ENCODE peak calls at places on chromosomes 4 and X, in seven cellular contexts. A, I, X, D, F, C and K are unnamed samples.
A peak's percentile ranks its signal among the peaks of the same experiment; 100 is the strongest.

GRCh38 chr4:162056947-162057346 is 106.9 kb downstream of the FSTL5 start:
- DNase-seq in F (no peak), X (no peak), A (no peak), D (no peak), I (no peak), C (no peak), K (no peak)

GRCh38 chr4:81565137-81565870 is 93.6 kb upstream of the RASGEF1B start:
- DNase-seq in C (peak; percentile 88), D (peak; percentile 35), F (no peak), X (peak; percentile 81), A (peak; percentile 72), I (peak; percentile 62), K (peak; percentile 73)

GRCh38 chrX:15525664-15526416 is 25.2 kb downstream of the BMX start:
- DNase-seq in X (no peak), A (no peak), D (no peak), I (no peak), F (no peak), C (no peak), K (no peak)

GRCh38 chr4:7189475-7190277 is 2.7 kb upstream of the SORCS2 start:
- DNase-seq in D (no peak), I (no peak), C (no peak), X (no peak), A (no peak), F (no peak), K (no peak)

GRCh38 chr4:86449746-86450145 is 89.9 kb upstream of the MAPK10 start:
- DNase-seq in A (no peak), I (no peak), F (peak; percentile 4), C (no peak), D (no peak), X (no peak), K (no peak)

GRCh38 chr4:39637572-39638357 is 900 bp downstream of the SMIM14 start:
- DNase-seq in X (peak; percentile 66), I (peak; percentile 53), D (peak; percentile 55), F (peak; percentile 64), A (peak; percentile 75), C (peak; percentile 53), K (peak; percentile 75)

GRCh38 chrX:132714913-132715312 is 226.1 kb upstream of the MBNL3 start:
- DNase-seq in F (no peak), C (no peak), X (no peak), A (no peak), D (no peak), I (no peak), K (no peak)

GRCh38 chr4:26753642-26754041 is 107.0 kb upstream of the STIM2 start:
- DNase-seq in X (no peak), F (no peak), I (peak; percentile 78), D (peak; percentile 36), C (peak; percentile 69), A (peak; percentile 46), K (no peak)

GRCh38 chr4:40931238-40931637 is 181.5 kb downstream of the NSUN7 start:
- DNase-seq in D (no peak), A (no peak), X (no peak), I (no peak), F (no peak), C (no peak), K (no peak)

GRCh38 chr4:48016141-48017107 is at the start of the genes CNGA1 and NIPAL1:
- DNase-seq in D (peak; percentile 66), F (peak; percentile 85), I (peak; percentile 68), C (peak; percentile 50), X (peak; percentile 90), A (peak; percentile 68), K (peak; percentile 96)
- H3K27ac ChIP-seq in D (peak within 1 kb of the TSS; percentile 86), F (no peak within 1 kb of the TSS), I (peak within 1 kb of the TSS; percentile 62), C (peak within 1 kb of the TSS; percentile 51), X (peak within 1 kb of the TSS; percentile 80), A (peak within 1 kb of the TSS; percentile 79), K (no peak within 1 kb of the TSS)

DNA sequence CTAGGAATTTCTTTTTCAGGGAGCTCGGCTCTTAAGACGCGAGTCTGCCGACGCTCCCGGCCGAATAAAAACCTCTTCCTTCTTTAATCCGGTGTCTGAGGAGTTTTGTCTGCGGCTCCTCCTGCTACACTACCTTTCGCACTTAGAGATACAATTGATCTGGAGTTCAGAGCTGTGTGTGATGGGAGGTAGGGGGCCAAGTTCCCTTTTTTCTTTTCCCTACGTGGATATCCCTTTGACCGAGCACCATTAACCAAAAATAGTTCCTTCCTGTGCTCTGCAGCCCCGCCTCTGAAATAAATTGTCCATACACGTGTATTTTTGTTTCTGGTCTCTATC is 574 bp upstream of the PGM2 start:
- DNase-seq in I (no peak), X (no peak), C (peak; percentile 13), A (no peak), D (peak; percentile 12), F (no peak), K (no peak)
- H3K27ac ChIP-seq in I (peak overlapping the region; percentile 76), X (peak overlapping the region; percentile 87), C (peak overlapping the region; percentile 86), A (peak overlapping the region; percentile 16), D (peak overlapping the region; percentile 77), F (peak overlapping the region; percentile 52), K (peak overlapping the region; percentile 86)

GRCh38 chr4:118834960-118835895 is 698 bp downstream of the SEC24D start:
- DNase-seq in A (peak; percentile 88), C (peak; percentile 76), I (peak; percentile 59), D (peak; percentile 90), X (peak; percentile 68), F (peak; percentile 54), K (peak; percentile 94)

GRCh38 chr4:118835896-118836762 is at the start of gene SEC24D:
- DNase-seq in F (peak; percentile 92), C (peak; percentile 89), A (peak; percentile 92), X (peak; percentile 91), I (peak; percentile 77), D (peak; percentile 83), K (peak; percentile 91)

GRCh38 chr4:118836763-118837507 is 1.0 kb upstream of the SEC24D start:
- DNase-seq in F (no peak), C (no peak), A (no peak), I (no peak), D (no peak), X (no peak), K (no peak)

GRCh38 chr4:118834070-118834469 is 1.9 kb downstream of the SEC24D start:
- DNase-seq in A (peak; percentile 29), X (no peak), F (no peak), I (no peak), D (no peak), C (no peak), K (no peak)

DNA sequence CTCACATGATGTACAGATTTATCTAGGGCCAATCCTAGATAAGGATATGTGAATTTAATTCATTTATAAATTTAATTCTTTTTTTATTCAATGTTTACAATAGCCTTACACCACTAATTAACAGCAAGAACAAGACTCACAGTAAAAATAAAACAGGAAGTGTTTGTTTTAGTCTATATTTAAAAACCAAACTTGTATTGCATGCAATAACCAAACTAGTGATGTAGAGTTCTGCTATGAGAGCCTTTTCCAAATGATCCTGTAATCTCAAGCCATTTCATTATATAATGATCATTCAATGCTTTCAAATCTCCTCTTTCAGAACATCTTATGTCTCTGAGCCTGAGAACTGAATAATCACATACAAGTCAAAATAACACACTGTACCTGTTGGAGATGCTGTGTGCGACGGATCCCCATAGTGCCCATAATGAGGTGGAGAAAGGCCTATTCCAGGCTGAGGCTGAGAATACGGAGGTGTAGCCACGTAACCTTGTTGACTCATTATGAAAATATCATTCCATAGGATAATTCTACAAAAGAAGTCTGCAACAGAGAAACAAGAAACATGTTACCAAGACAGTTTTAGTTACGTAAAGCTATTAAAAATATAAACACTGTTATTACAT is 2.6 kb downstream of the SEC24D start:
- DNase-seq in D (no peak), A (no peak), X (no peak), I (no peak), C (no peak), F (no peak), K (no peak)
- H3K27ac ChIP-seq in D (peak overlapping the region; percentile 97), A (no peak overlapping the region), X (no peak overlapping the region), I (no peak overlapping the region), C (no peak overlapping the region), F (no peak overlapping the region), K (no peak overlapping the region)

GRCh38 chr4:88807499-88807898 is 109.9 kb upstream of the NAP1L5 start:
- DNase-seq in A (no peak), C (no peak), F (no peak), D (no peak), X (no peak), I (no peak), K (no peak)
- H3K27ac ChIP-seq in A (peak overlapping the region; percentile 13), C (no peak overlapping the region), F (no peak overlapping the region), D (no peak overlapping the region), X (no peak overlapping the region), I (peak overlapping the region; percentile 0), K (no peak overlapping the region)